ENCODE peak calls at places on chromosomes 7 and 10, in four cellular contexts. C is body of pancreas, E is BE2C, K is left ventricle myocardium inferior. N is an unnamed sample.

GRCh38 chr7:333399-333776 is 43.4 kb downstream of the FOXL3 start:
- DNase-seq in K (peak; percentile 82), E (no peak), C (peak; percentile 65), N (no peak)

GRCh38 chr7:15675379-15675778 is 11.1 kb downstream of the MEOX2 start:
- DNase-seq in E (no peak), K (no peak), C (no peak), N (no peak)

GRCh38 chr7:111006691-111007090 is 84.2 kb upstream of the LRRN3 start:
- DNase-seq in E (no peak), C (no peak), K (no peak), N (no peak)

GRCh38 chr7:90629306-90629918 is 33.3 kb downstream of the CDK14 start:
- DNase-seq in K (no peak), C (no peak), E (peak; percentile 10), N (no peak)

GRCh38 chr10:73218466-73219191 is 28.4 kb downstream of the DNAJC9 start:
- DNase-seq in K (no peak), E (no peak), C (no peak), N (peak; percentile 8)

GRCh38 chr7:139570119-139570518 is 46.6 kb downstream of the CLEC2L start:
- DNase-seq in C (no peak), K (no peak), E (no peak), N (no peak)

GRCh38 chr7:7595451-7595850 is 28.8 kb downstream of the MIOS start:
- DNase-seq in K (no peak), E (no peak), C (no peak), N (peak; percentile 14)

GRCh38 chr10:69004821-69005220 is 16.2 kb downstream of the KIFBP start:
- DNase-seq in C (no peak), K (no peak), E (no peak), N (no peak)

GRCh38 chr10:84342584-84342983 is 14.2 kb downstream of the CCSER2 start:
- DNase-seq in C (no peak), E (no peak), K (no peak), N (no peak)

GRCh38 chr7:147650991-147651390 is 939.6 kb upstream of the C7orf33 start:
- DNase-seq in C (no peak), K (no peak), E (no peak), N (no peak)

GRCh38 chr7:84895563-84895962 is 291.3 kb downstream of the SEMA3D start:
- DNase-seq in K (no peak), C (no peak), E (no peak), N (no peak)

GRCh38 chr10:22737587-22737986 is 23.2 kb upstream of the PIP4K2A start:
- DNase-seq in K (peak; percentile 32), C (no peak), E (no peak), N (no peak)

GRCh38 chr7:37425504-37425903 is 23.2 kb downstream of the ELMO1 start:
- DNase-seq in E (no peak), K (no peak), C (no peak), N (no peak)

GRCh38 chr10:53537508-53537907 is 764.9 kb upstream of the MBL2 start:
- DNase-seq in E (peak; percentile 15), K (no peak), C (no peak), N (no peak)
- H3K4me3 ChIP-seq in E (no peak overlapping the region), K (no peak overlapping the region), C (no peak overlapping the region), N (no peak overlapping the region)

GRCh38 chr7:57202274-57202673 is 70.0 kb upstream of the ZNF479 start:
- DNase-seq in E (no peak), C (no peak), K (no peak), N (no peak)

GRCh38 chr7:57207836-57208235 is 75.6 kb upstream of the ZNF479 start:
- DNase-seq in C (no peak), E (no peak), K (no peak), N (no peak)

GRCh38 chr7:57204411-57204811 is 72.2 kb upstream of the ZNF479 start:
- DNase-seq in K (no peak), C (no peak), E (no peak), N (no peak)

GRCh38 chr7:57203161-57203791 is 71.0 kb upstream of the ZNF479 start:
- DNase-seq in C (no peak), K (no peak), E (no peak), N (no peak)

DNA sequence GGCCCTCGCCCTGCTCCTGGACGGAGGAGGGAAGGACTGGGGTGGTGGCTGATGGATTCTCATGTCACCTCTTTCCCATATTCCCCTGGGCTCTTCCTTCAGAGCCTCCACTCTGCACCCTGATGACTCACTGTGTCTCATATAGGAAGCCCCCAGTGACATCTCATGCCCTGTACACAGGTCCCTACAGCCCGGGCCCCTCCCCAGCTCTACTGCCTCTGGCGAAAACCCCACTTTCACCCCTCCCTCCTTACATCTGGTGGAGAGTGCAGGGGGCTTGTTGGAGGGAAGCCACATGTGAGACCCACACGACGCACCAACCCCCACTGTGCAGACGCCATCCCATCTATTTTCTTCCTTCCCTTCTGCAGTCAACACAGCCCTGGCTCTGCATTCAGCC is 72.8 kb upstream of the ZNF479 start:
- DNase-seq in C (no peak), K (no peak), E (no peak), N (no peak)
- H3K9me3 ChIP-seq in C (peaks cover 30% of the 10 kb centered on the region), K (peaks cover 54% of the 10 kb centered on the region), E (no peaks in the 10 kb centered on the region), N (no peaks in the 10 kb centered on the region)

GRCh38 chr10:118596426-118597124 is 1.1 kb upstream of the PRLHR start:
- DNase-seq in E (peak; percentile 27), K (no peak), C (no peak), N (no peak)
- H3K4me3 ChIP-seq in E (peak overlapping the region; percentile 80), K (no peak overlapping the region), C (no peak overlapping the region), N (no peak overlapping the region)

DNA sequence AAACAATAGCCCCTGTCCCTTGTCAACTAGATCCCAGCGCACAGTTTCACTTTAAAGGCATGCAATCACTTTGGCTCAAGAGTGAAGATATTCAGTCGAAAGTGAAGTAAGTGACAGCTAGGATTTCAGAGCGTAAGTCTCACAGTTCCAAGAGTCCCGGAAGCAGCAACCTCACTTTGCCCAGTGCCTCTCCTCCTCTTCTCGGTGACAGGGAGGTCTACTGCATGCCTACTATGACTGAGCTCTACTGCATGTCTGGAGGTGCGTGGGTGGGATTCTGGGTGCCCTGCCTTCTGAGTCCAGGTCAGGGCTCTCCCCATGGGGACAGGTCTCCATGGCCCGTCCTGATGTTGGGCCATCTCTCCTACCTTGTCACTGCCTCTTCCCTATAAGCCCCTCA is 17.0 kb downstream of the PRKCQ start:
- DNase-seq in C (no peak), K (no peak), E (no peak), N (no peak)
- H3K9me3 ChIP-seq in C (no peaks in the 10 kb centered on the region), K (no peaks in the 10 kb centered on the region), E (no peaks in the 10 kb centered on the region), N (no peaks in the 10 kb centered on the region)

DNA sequence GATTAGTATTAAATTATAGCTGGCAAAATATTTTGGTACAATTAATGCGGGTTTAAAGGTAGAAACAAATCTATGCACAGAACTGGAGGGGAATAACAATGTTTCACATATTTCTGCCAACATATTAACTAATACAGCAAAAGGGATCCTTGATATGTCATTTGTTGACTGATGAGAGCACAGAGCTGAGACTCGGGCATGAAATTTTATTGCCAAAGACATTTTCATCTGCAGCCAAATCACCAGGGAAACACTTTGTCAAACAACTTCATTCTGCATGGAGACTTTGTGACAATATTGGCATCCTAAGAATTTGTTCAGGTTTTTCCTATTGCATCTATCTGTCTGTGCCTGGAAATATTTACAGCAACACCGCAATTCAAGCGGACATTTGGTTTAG is 117.8 kb upstream of the C1QL3 start:
- DNase-seq in C (no peak), E (no peak), K (no peak), N (no peak)
- H3K4me3 ChIP-seq in C (no peak overlapping the region), E (no peak overlapping the region), K (no peak overlapping the region), N (no peak overlapping the region)

GRCh38 chr7:156177396-156178055 is 365.3 kb upstream of the SHH start:
- DNase-seq in C (no peak), E (no peak), K (no peak), N (no peak)
- H3K9me3 ChIP-seq in C (no peaks in the 10 kb centered on the region), E (no peaks in the 10 kb centered on the region), K (no peaks in the 10 kb centered on the region), N (no peaks in the 10 kb centered on the region)

GRCh38 chr7:75916259-75916658 is 1.3 kb downstream of the POR start:
- DNase-seq in C (no peak), K (no peak), E (no peak), N (no peak)

GRCh38 chr7:75914655-75915415 is at the start of gene POR:
- DNase-seq in E (peak; percentile 91), C (peak; percentile 94), K (peak; percentile 96), N (no peak)

GRCh38 chr7:75915416-75916156 is 631 bp downstream of the POR start:
- DNase-seq in K (no peak), C (peak; percentile 26), E (no peak), N (no peak)

GRCh38 chr7:75914169-75914654 is 743 bp upstream of the POR start:
- DNase-seq in E (no peak), K (no peak), C (peak; percentile 20), N (no peak)

GRCh38 chr7:75916685-75917634 is 2.0 kb downstream of the POR start:
- DNase-seq in K (no peak), E (no peak), C (no peak), N (no peak)
- H3K4me3 ChIP-seq in K (peak overlapping the region; percentile 92), E (no peak overlapping the region), C (no peak overlapping the region), N (peak overlapping the region; percentile 96)

N was measured in SK-N-MC.